ENCODE peak calls at places on chromosome 18, in six cellular contexts. Z is AG09319; E is amygdala; P is non-pigmented ciliary epithelial cell; C is stimulated activated CD8-positive, alpha-beta memory T cell treated with anti-CD3 and anti-CD28 coated beads, Interleukin-12 subunit alpha, Interleukin-12 subunit beta, amount 100 ng/mL, for 1 hour; X is HTR-8/SVneo. M is an unnamed sample.

GRCh38 chr18:11002796-11003195 is 146.6 kb downstream of the PIEZO2 start:
- DNase-seq in E (no peak), P (no peak), X (no peak), C (no peak), Z (no peak), M (no peak)

GRCh38 chr18:55539240-55539639 is 48.8 kb downstream of the TCF4 start:
- DNase-seq in C (no peak), P (no peak), Z (no peak), X (no peak), E (no peak), M (peak; percentile 61)

GRCh38 chr18:63051928-63052327 is 267.6 kb downstream of the BCL2 start:
- DNase-seq in C (no peak), P (no peak), E (no peak), Z (no peak), X (no peak), M (no peak)

GRCh38 chr18:59232309-59233016 is 12.5 kb downstream of the GRP start:
- DNase-seq in P (no peak), E (no peak), C (no peak), Z (no peak), X (no peak), M (no peak)

GRCh38 chr18:3816601-3817363 is 366.8 kb downstream of the TGIF1 start:
- DNase-seq in X (peak; percentile 25), P (peak; percentile 95), Z (peak; percentile 84), E (no peak), C (no peak), M (peak; percentile 97)

GRCh38 chr18:31738460-31739407 is 21.9 kb downstream of the SLC25A52 start:
- DNase-seq in Z (no peak), P (no peak), X (no peak), E (no peak), C (no peak), M (no peak)

GRCh38 chr18:46067431-46068007 is 4.5 kb downstream of the PSTPIP2 start:
- DNase-seq in X (no peak), C (no peak), E (no peak), P (no peak), Z (no peak), M (no peak)

GRCh38 chr18:3014501-3015202 is 1.7 kb upstream of the LPIN2 start:
- DNase-seq in X (no peak), Z (no peak), E (no peak), C (no peak), P (no peak), M (no peak)

GRCh38 chr18:7623681-7624080 is 56.6 kb downstream of the PTPRM start:
- DNase-seq in C (no peak), P (no peak), Z (no peak), E (no peak), X (no peak), M (no peak)

GRCh38 chr18:77099501-77100370 is 32.8 kb downstream of the MBP start:
- DNase-seq in C (no peak), X (no peak), P (no peak), E (no peak), Z (no peak), M (no peak)

GRCh38 chr18:23618862-23619387 is 32.6 kb upstream of the NPC1 start:
- DNase-seq in E (no peak), C (no peak), X (no peak), Z (no peak), P (no peak), M (no peak)

GRCh38 chr18:79635127-79635726 is 44.4 kb upstream of the CTDP1 start:
- DNase-seq in P (no peak), Z (no peak), E (no peak), X (no peak), C (no peak), M (no peak)

GRCh38 chr18:23703057-23703986 is 14.1 kb downstream of the LAMA3 start:
- DNase-seq in E (no peak), P (peak; percentile 38), C (no peak), Z (peak; percentile 45), X (peak; percentile 36), M (no peak)

GRCh38 chr18:64110692-64111480 is 38.0 kb downstream of the LINC00305 start:
- DNase-seq in E (no peak), Z (no peak), P (peak; percentile 15), X (peak; percentile 3), C (no peak), M (no peak)

GRCh38 chr18:7789853-7790552 is 222.9 kb downstream of the PTPRM start:
- DNase-seq in C (no peak), E (no peak), Z (peak; percentile 8), P (peak; percentile 9), X (peak; percentile 26), M (no peak)

GRCh38 chr18:59139291-59139614 is 431 bp upstream of the SEC11C start:
- DNase-seq in P (peak; percentile 46), E (no peak), Z (peak; percentile 18), X (peak; percentile 91), C (peak; percentile 89), M (peak; percentile 9)

GRCh38 chr18:12703714-12704113 is 872 bp downstream of the PSMG2 start:
- DNase-seq in X (no peak), P (no peak), E (no peak), C (no peak), Z (no peak), M (no peak)

GRCh38 chr18:45304558-45304957 is 310.7 kb upstream of the SLC14A2 start:
- DNase-seq in P (no peak), Z (no peak), C (no peak), E (no peak), X (no peak), M (no peak)

GRCh38 chr18:22800551-22800951 is 132.6 kb upstream of the RBBP8 start:
- DNase-seq in P (no peak), Z (no peak), X (no peak), C (no peak), E (no peak), M (no peak)

GRCh38 chr18:34342960-34343359 is 118.2 kb upstream of the NOL4 start:
- DNase-seq in Z (no peak), X (no peak), P (peak; percentile 31), E (no peak), C (no peak), M (no peak)

GRCh38 chr18:11096839-11097750 is 52.3 kb downstream of the PIEZO2 start:
- DNase-seq in C (no peak), X (no peak), P (no peak), Z (no peak), E (no peak), M (no peak)

GRCh38 chr18:63342206-63342605 is 22.6 kb upstream of the BCL2 start:
- DNase-seq in P (no peak), E (no peak), X (no peak), C (no peak), Z (no peak), M (no peak)

GRCh38 chr18:30920757-30921156 is 121.8 kb downstream of the DSC3 start:
- DNase-seq in Z (no peak), X (no peak), P (peak; percentile 20), C (no peak), E (no peak), M (no peak)

GRCh38 chr18:21291106-21291505 is 49.1 kb downstream of the GREB1L start:
- DNase-seq in E (no peak), X (no peak), P (no peak), Z (no peak), C (no peak), M (no peak)

GRCh38 chr18:58095655-58096054 is 51.6 kb downstream of the NEDD4L start:
- DNase-seq in C (no peak), P (no peak), Z (no peak), X (no peak), E (no peak), M (no peak)

GRCh38 chr18:40867452-40867851 is 1087.6 kb upstream of the PIK3C3 start:
- DNase-seq in X (peak; percentile 3), E (no peak), P (peak; percentile 77), Z (no peak), C (no peak), M (peak; percentile 57)

GRCh38 chr18:59655661-59656060 is 41.6 kb downstream of the CCBE1 start:
- DNase-seq in E (no peak), P (no peak), Z (no peak), X (no peak), C (no peak), M (no peak)

GRCh38 chr18:52348209-52348608 is 8.2 kb downstream of the DCC start:
- DNase-seq in E (no peak), C (no peak), P (no peak), X (no peak), Z (no peak), M (no peak)

GRCh38 chr18:25678226-25678625 is 326.3 kb upstream of the ZNF521 start:
- DNase-seq in C (no peak), X (no peak), E (no peak), P (no peak), Z (no peak), M (no peak)

GRCh38 chr18:61554117-61554776 is 221.0 kb downstream of the CDH20 start:
- DNase-seq in C (no peak), Z (no peak), X (no peak), P (no peak), E (no peak), M (no peak)

GRCh38 chr18:13611058-13611615 is 115.2 kb downstream of the FAM210A start:
- DNase-seq in X (no peak), Z (no peak), P (no peak), E (peak; percentile 58), C (no peak), M (no peak)

GRCh38 chr18:12013186-12013916 is 32.0 kb downstream of the IMPA2 start:
- DNase-seq in C (no peak), P (no peak), Z (no peak), X (no peak), E (no peak), M (no peak)

GRCh38 chr18:49020129-49020528 is 69.4 kb upstream of the SMAD7 start:
- DNase-seq in Z (no peak), P (no peak), E (no peak), C (no peak), X (no peak), M (no peak)

GRCh38 chr18:63775166-63775730 is at the start of gene SERPINB7:
- DNase-seq in X (peak; percentile 26), P (peak; percentile 49), C (no peak), E (no peak), Z (no peak), M (peak; percentile 63)

GRCh38 chr18:38886235-38886634 is 1320.6 kb upstream of the CELF4 start:
- DNase-seq in C (no peak), E (no peak), X (no peak), P (no peak), Z (no peak), M (no peak)

GRCh38 chr18:71784777-71785176 is 759.4 kb downstream of the CBLN2 start:
- DNase-seq in P (no peak), X (no peak), E (no peak), Z (no peak), C (no peak), M (no peak)

GRCh38 chr18:56770097-56770496 is 118.9 kb downstream of the WDR7 start:
- DNase-seq in E (no peak), X (no peak), C (no peak), Z (no peak), P (no peak), M (no peak)

GRCh38 chr18:57970356-57971095 is 73.5 kb upstream of the NEDD4L start:
- DNase-seq in P (no peak), C (no peak), X (no peak), Z (no peak), E (no peak), M (no peak)